ENCODE peak calls at places on chromosomes 11 and 22, in four cellular contexts. One of them, this sample, is unnamed.

GRCh38 chr22:17370036-17370765 is 941 bp downstream of the CECR2 start:
- DNase-seq in right atrium auricular region: no peak
- DNase-seq in cardiac fibroblast: no peak
- DNase-seq in epithelial cell of esophagus: no peak
- DNase-seq in this sample: no peak

GRCh38 chr11:830295-831131 is 2.2 kb upstream of the CD151 start:
- DNase-seq in epithelial cell of esophagus: peak
- DNase-seq in cardiac fibroblast: peak
- DNase-seq in right atrium auricular region: no peak
- DNase-seq in this sample: peak

GRCh38 chr22:24105661-24106060 is 75.6 kb upstream of the SUSD2 start:
- DNase-seq in right atrium auricular region: no peak
- DNase-seq in epithelial cell of esophagus: no peak
- DNase-seq in cardiac fibroblast: no peak
- DNase-seq in this sample: no peak

GRCh38 chr11:40722179-40722795 is 737.2 kb downstream of the LRRC4C start:
- DNase-seq in cardiac fibroblast: peak
- DNase-seq in right atrium auricular region: no peak
- DNase-seq in epithelial cell of esophagus: peak
- DNase-seq in this sample: peak

GRCh38 chr22:49582171-49582570 is 245.5 kb downstream of the BRD1 start:
- DNase-seq in epithelial cell of esophagus: no peak
- DNase-seq in right atrium auricular region: no peak
- DNase-seq in cardiac fibroblast: no peak
- DNase-seq in this sample: no peak

GRCh38 chr11:105181521-105181920 is 42.0 kb upstream of the CARD18 start:
- DNase-seq in cardiac fibroblast: peak
- DNase-seq in right atrium auricular region: no peak
- DNase-seq in epithelial cell of esophagus: peak
- DNase-seq in this sample: peak

GRCh38 chr22:45164217-45165123 is 745 bp downstream of the NUP50 start:
- DNase-seq in right atrium auricular region: no peak
- DNase-seq in epithelial cell of esophagus: peak
- DNase-seq in cardiac fibroblast: peak
- DNase-seq in this sample: peak

GRCh38 chr11:57426754-57427691 is at the start of gene SLC43A3:
- DNase-seq in cardiac fibroblast: peak
- DNase-seq in right atrium auricular region: peak
- DNase-seq in epithelial cell of esophagus: peak
- DNase-seq in this sample: peak

GRCh38 chr11:132943737-132944556 is 588.4 kb downstream of the OPCML start:
- DNase-seq in epithelial cell of esophagus: no peak
- DNase-seq in cardiac fibroblast: no peak
- DNase-seq in right atrium auricular region: no peak
- DNase-seq in this sample: no peak

GRCh38 chr11:132942611-132943324 is 589.5 kb downstream of the OPCML start:
- DNase-seq in right atrium auricular region: no peak
- DNase-seq in cardiac fibroblast: no peak
- DNase-seq in epithelial cell of esophagus: no peak
- DNase-seq in this sample: no peak

GRCh38 chr11:132944557-132944920 is 587.8 kb downstream of the OPCML start:
- DNase-seq in cardiac fibroblast: no peak
- DNase-seq in right atrium auricular region: no peak
- DNase-seq in epithelial cell of esophagus: no peak
- DNase-seq in this sample: no peak

GRCh38 chr11:132941761-132942160 is 590.5 kb downstream of the OPCML start:
- DNase-seq in epithelial cell of esophagus: no peak
- DNase-seq in cardiac fibroblast: no peak
- DNase-seq in right atrium auricular region: no peak
- DNase-seq in this sample: no peak

GRCh38 chr11:132943325-132943736 is 589.0 kb downstream of the OPCML start:
- DNase-seq in cardiac fibroblast: no peak
- DNase-seq in epithelial cell of esophagus: no peak
- DNase-seq in right atrium auricular region: no peak
- DNase-seq in this sample: no peak
- H3K4me3 ChIP-seq in cardiac fibroblast: peak
- H3K4me3 ChIP-seq in epithelial cell of esophagus: no peak
- H3K4me3 ChIP-seq in right atrium auricular region: no peak
- H3K4me3 ChIP-seq in this sample: no peak

DNA sequence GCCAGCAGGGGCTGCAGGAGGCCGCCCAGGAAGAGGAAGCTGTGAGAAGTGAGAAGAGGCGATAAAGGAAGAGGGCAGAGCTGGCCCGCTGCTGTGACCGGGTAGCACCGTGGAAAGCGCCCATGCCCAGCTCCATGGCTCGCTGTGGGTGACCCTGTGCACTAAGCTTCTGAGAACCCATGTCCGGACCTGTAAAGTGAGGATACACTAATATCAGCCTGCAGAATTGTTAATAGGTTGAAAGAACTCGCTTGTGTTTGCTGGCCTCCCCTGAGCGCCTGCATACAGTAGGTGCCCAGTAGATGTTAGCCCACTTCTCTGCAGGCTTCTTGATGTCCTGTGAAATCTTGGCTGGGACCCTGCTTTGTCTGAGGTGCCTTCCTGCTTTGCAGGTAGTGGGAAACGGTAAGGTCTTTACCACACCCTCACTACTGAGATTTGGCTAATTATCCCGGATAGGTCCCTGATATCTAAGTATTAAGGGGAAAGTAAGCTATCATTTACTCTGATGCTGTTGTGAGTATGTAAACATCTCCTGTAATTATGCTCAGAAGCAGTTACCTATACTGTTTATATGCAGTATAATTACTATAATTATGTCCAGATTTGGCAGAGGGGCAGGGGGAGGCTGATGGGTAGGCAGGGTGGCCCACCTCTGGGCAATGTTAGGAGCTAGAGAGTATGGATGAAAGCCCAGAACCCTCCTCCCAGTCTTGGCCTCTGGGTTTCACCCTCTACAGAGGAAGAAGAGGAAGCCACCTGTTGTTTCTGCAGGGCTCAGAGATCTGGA is 1.2 kb upstream of the ARRB1 start:
- DNase-seq in epithelial cell of esophagus: no peak
- DNase-seq in right atrium auricular region: no peak
- DNase-seq in cardiac fibroblast: no peak
- DNase-seq in this sample: no peak
- TF ChIP-seq CTCF in epithelial cell of esophagus: no peak
- TF ChIP-seq CTCF in right atrium auricular region: no peak
- TF ChIP-seq CTCF in cardiac fibroblast: no peak
- TF ChIP-seq CTCF in this sample: peak

GRCh38 chr11:63917685-63918523 is 940 bp upstream of the RCOR2 start:
- DNase-seq in epithelial cell of esophagus: peak
- DNase-seq in right atrium auricular region: peak
- DNase-seq in cardiac fibroblast: peak
- DNase-seq in this sample: peak
- H3K4me3 ChIP-seq in epithelial cell of esophagus: peak
- H3K4me3 ChIP-seq in right atrium auricular region: peak
- H3K4me3 ChIP-seq in cardiac fibroblast: peak
- H3K4me3 ChIP-seq in this sample: peak

GRCh38 chr11:77114089-77114463 is 11.4 kb downstream of the OMP start:
- DNase-seq in cardiac fibroblast: no peak
- DNase-seq in right atrium auricular region: no peak
- DNase-seq in epithelial cell of esophagus: no peak
- DNase-seq in this sample: no peak

GRCh38 chr11:77112641-77113381 is 10.2 kb downstream of the OMP start:
- DNase-seq in epithelial cell of esophagus: no peak
- DNase-seq in right atrium auricular region: no peak
- DNase-seq in cardiac fibroblast: no peak
- DNase-seq in this sample: no peak

GRCh38 chr11:77115181-77115611 is 12.6 kb downstream of the OMP start:
- DNase-seq in epithelial cell of esophagus: no peak
- DNase-seq in right atrium auricular region: no peak
- DNase-seq in cardiac fibroblast: no peak
- DNase-seq in this sample: no peak

GRCh38 chr11:77111946-77112345 is 9.3 kb downstream of the OMP start:
- DNase-seq in right atrium auricular region: no peak
- DNase-seq in epithelial cell of esophagus: no peak
- DNase-seq in cardiac fibroblast: no peak
- DNase-seq in this sample: no peak

GRCh38 chr11:77113382-77114088 is 10.9 kb downstream of the OMP start:
- DNase-seq in right atrium auricular region: no peak
- DNase-seq in epithelial cell of esophagus: peak
- DNase-seq in cardiac fibroblast: peak
- DNase-seq in this sample: peak
- TF ChIP-seq CTCF in right atrium auricular region: peak
- TF ChIP-seq CTCF in epithelial cell of esophagus: peak
- TF ChIP-seq CTCF in cardiac fibroblast: peak
- TF ChIP-seq CTCF in this sample: peak

DNA sequence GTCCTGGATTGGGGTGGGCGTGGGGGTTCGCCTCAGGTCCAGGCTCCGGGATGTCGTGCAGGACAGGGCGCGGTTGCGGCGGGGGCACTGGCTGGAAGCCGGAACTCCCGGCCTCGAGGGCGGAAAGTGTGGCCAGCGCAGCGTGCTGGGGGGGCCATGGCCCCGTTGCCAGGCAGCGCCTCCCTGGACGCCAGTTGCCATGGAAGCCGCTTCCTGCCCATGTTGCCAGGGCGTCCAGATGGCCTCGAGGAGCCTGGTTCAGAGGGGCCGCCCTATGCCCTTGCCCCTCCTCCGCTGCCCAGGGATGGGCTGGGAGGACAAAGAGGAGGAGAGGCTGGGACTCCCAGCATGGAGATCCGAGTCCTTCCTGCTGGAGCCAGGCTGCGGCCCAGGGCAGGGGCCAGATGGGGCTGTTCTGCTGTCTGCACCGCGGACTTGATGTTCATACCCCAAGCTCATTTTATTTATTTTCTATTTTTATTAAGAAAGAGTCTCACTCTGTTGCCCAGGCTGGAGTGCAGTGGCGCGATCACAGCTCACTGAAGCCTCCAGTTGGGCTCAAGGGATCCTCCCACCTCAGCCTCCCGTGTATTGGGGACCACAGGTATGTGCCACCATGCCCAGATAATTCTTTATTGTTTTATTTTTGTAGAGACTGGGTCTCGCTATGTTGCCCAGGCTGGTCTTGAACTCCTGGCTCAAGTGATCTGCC is 4.6 kb upstream of the CCDC188 start:
- DNase-seq in right atrium auricular region: no peak
- DNase-seq in epithelial cell of esophagus: no peak
- DNase-seq in cardiac fibroblast: peak
- DNase-seq in this sample: peak
- H3K4me3 ChIP-seq in right atrium auricular region: no peak
- H3K4me3 ChIP-seq in epithelial cell of esophagus: no peak
- H3K4me3 ChIP-seq in cardiac fibroblast: no peak
- H3K4me3 ChIP-seq in this sample: no peak

GRCh38 chr11:11942668-11943067 is 65.8 kb downstream of the DKK3 start:
- DNase-seq in epithelial cell of esophagus: no peak
- DNase-seq in right atrium auricular region: no peak
- DNase-seq in cardiac fibroblast: no peak
- DNase-seq in this sample: no peak

GRCh38 chr11:11937433-11937832 is 71.0 kb downstream of the DKK3 start:
- DNase-seq in right atrium auricular region: no peak
- DNase-seq in cardiac fibroblast: peak
- DNase-seq in epithelial cell of esophagus: no peak
- DNase-seq in this sample: no peak

GRCh38 chr11:11940551-11940950 is 67.9 kb downstream of the DKK3 start:
- DNase-seq in cardiac fibroblast: no peak
- DNase-seq in right atrium auricular region: no peak
- DNase-seq in epithelial cell of esophagus: no peak
- DNase-seq in this sample: no peak

GRCh38 chr11:11937957-11938356 is 70.5 kb downstream of the DKK3 start:
- DNase-seq in right atrium auricular region: no peak
- DNase-seq in epithelial cell of esophagus: peak
- DNase-seq in cardiac fibroblast: no peak
- DNase-seq in this sample: peak
- TF ChIP-seq CTCF in right atrium auricular region: no peak
- TF ChIP-seq CTCF in epithelial cell of esophagus: no peak
- TF ChIP-seq CTCF in cardiac fibroblast: no peak
- TF ChIP-seq CTCF in this sample: no peak

GRCh38 chr11:45267660-45268340 is 18.3 kb downstream of the SYT13 start:
- DNase-seq in right atrium auricular region: no peak
- DNase-seq in epithelial cell of esophagus: no peak
- DNase-seq in cardiac fibroblast: no peak
- DNase-seq in this sample: no peak
- H3K4me3 ChIP-seq in right atrium auricular region: no peak
- H3K4me3 ChIP-seq in epithelial cell of esophagus: no peak
- H3K4me3 ChIP-seq in cardiac fibroblast: no peak
- H3K4me3 ChIP-seq in this sample: no peak